ENCODE peak calls at places on chromosomes 2 and 18, in ten cellular contexts. N is HepG2, B is transverse colon, S is K562, E is tibial nerve, H is ovary, U is stomach, T is GM12878, X is sigmoid colon, J is upper lobe of left lung. L is an unnamed sample. For H3K36me3, the result is how much of the 10 kb centered on the place peaks cover.

GRCh38 chr18:46040747-46041104 is 31.3 kb downstream of the PSTPIP2 start:
- DNase-seq in J (no peak), U (no peak), T (no peak), E (no peak), N (no peak), S (no peak), B (no peak), X (no peak), H (no peak), L (no peak)

GRCh38 chr2:72681016-72681995 is 144.5 kb downstream of the EXOC6B start:
- DNase-seq in T (no peak), H (no peak), N (peak), E (no peak), X (no peak), B (no peak), J (no peak), U (no peak), S (no peak), L (no peak)

GRCh38 chr18:58776084-58776483 is 88.6 kb upstream of the ZNF532 start:
- DNase-seq in H (no peak), S (no peak), T (no peak), E (no peak), J (no peak), U (no peak), X (no peak), N (no peak), B (no peak), L (no peak)

GRCh38 chr2:226984461-226985226 is 148.8 kb downstream of the RHBDD1 start:
- DNase-seq in X (no peak), N (no peak), U (no peak), T (peak), H (no peak), S (no peak), E (no peak), B (no peak), J (no peak), L (no peak)

GRCh38 chr2:84314901-84315330 is 144.2 kb downstream of the SUCLG1 start:
- DNase-seq in U (peak), E (peak), N (peak), X (peak), H (no peak), S (peak), T (peak), J (peak), B (peak), L (peak)

GRCh38 chr2:186575302-186575701 is 14.6 kb upstream of the ITGAV start:
- DNase-seq in E (no peak), H (peak), U (no peak), J (peak), N (peak), X (no peak), T (no peak), S (peak), B (no peak), L (no peak)

GRCh38 chr2:28395334-28396061 is 2.8 kb downstream of the FOSL2 start:
- DNase-seq in J (peak), U (no peak), N (no peak), H (peak), T (no peak), X (peak), E (no peak), B (peak), S (no peak), L (peak)

GRCh38 chr2:187842978-187843847 is 289.0 kb upstream of the TFPI start:
- DNase-seq in X (no peak), J (no peak), N (peak), U (no peak), T (no peak), H (no peak), E (no peak), B (no peak), S (peak), L (no peak)

GRCh38 chr2:11498543-11499034 is 32.6 kb upstream of the E2F6 start:
- DNase-seq in X (peak), J (no peak), H (peak), U (peak), B (peak), E (peak), N (peak), T (peak), S (no peak), L (peak)

GRCh38 chr2:28809927-28810326 is 707 bp upstream of the SPDYA start:
- DNase-seq in B (no peak), J (no peak), H (no peak), U (no peak), N (no peak), E (no peak), X (no peak), T (no peak), S (no peak), L (no peak)

GRCh38 chr2:215904101-215904500 is 109.2 kb downstream of the MREG start:
- DNase-seq in B (no peak), H (no peak), N (no peak), E (no peak), U (no peak), T (no peak), S (no peak), X (no peak), J (no peak), L (no peak)

GRCh38 chr2:178386951-178387602 is 63.9 kb downstream of the PRKRA start:
- DNase-seq in E (no peak), U (no peak), H (no peak), X (no peak), N (no peak), T (no peak), J (no peak), B (no peak), S (no peak), L (no peak)

GRCh38 chr2:203822240-203822639 is 45.3 kb upstream of the CTLA4 start:
- DNase-seq in H (no peak), X (no peak), B (no peak), T (no peak), J (no peak), U (no peak), S (no peak), E (no peak), N (no peak), L (no peak)

GRCh38 chr2:221500501-221501209 is 71.4 kb downstream of the EPHA4 start:
- DNase-seq in T (no peak), J (no peak), E (no peak), S (no peak), X (no peak), H (no peak), N (no peak), B (no peak), U (no peak), L (no peak)

GRCh38 chr2:170816499-170817246 is at the start of gene GAD1:
- DNase-seq in E (peak), T (no peak), U (peak), S (peak), X (peak), J (peak), N (peak), H (peak), B (peak), L (peak)

GRCh38 chr2:176395273-176395854 is 126.1 kb downstream of the MTX2 start:
- DNase-seq in H (no peak), N (no peak), E (no peak), T (no peak), X (no peak), S (no peak), J (no peak), B (no peak), U (no peak), L (no peak)

GRCh38 chr2:71564361-71564760 is 111.0 kb downstream of the DYSF start:
- DNase-seq in U (no peak), S (no peak), J (no peak), X (no peak), E (no peak), T (no peak), B (no peak), N (no peak), H (no peak), L (no peak)

GRCh38 chr2:16726147-16726546 is 60.5 kb upstream of the CYRIA start:
- DNase-seq in U (no peak), J (no peak), B (no peak), X (no peak), T (no peak), S (no peak), H (no peak), E (no peak), N (no peak), L (no peak)
- TF ChIP-seq EP300 in U (no peak), J (no peak), B (no peak), X (no peak), T (no peak), S (no peak), H (no peak), E (no peak), N (no peak), L (no peak)

GRCh38 chr18:32096936-32097335 is 5.3 kb downstream of the RNF138 start:
- DNase-seq in B (no peak), S (no peak), N (no peak), E (no peak), J (no peak), U (no peak), X (no peak), H (no peak), T (no peak), L (no peak)

GRCh38 chr18:32093106-32093511 is 1.4 kb downstream of the RNF138 start:
- DNase-seq in N (peak), S (no peak), B (peak), X (peak), U (peak), T (no peak), E (no peak), H (peak), J (peak), L (peak)

GRCh38 chr18:32093523-32093922 is 1.8 kb downstream of the RNF138 start:
- DNase-seq in N (peak), U (no peak), T (no peak), X (no peak), J (no peak), S (peak), H (no peak), E (no peak), B (peak), L (no peak)

GRCh38 chr18:32095156-32095555 is 3.5 kb downstream of the RNF138 start:
- DNase-seq in N (no peak), S (no peak), U (no peak), T (no peak), B (no peak), X (no peak), E (no peak), H (no peak), J (no peak), L (no peak)

DNA sequence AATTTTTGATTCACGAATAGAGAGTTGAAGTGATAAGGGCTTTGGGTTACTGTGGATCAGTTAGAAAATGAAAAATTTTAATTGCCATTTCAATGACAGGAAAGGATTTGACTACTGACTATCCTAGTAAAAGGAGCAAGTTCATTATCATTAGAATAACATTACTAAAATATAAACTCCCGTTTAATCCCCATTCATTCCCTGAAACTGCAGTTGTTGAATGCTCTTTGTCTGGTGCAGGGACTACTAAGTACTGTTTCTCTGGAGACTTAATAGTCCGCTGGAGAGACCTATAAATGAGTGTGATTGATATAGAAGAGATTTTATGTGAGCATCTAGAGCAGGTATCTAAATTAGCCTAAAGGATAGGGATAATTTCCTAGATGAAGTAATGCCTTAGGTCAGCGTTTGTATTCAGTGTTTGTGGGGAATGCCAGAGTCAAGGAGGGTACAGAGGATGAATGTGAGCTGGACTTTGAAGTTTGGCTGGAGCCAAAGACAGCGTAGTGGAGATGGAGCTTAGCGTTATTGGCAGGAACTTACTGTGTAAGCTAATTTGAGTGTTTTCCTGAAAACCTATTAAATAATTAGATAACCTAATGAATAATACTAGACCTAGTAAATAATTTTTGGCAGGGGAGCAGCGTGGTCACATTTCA is 4.0 kb downstream of the RNF138 start:
- DNase-seq in J (no peak), S (no peak), H (no peak), X (no peak), N (peak), B (no peak), T (no peak), U (no peak), E (no peak), L (no peak)
- H3K36me3 ChIP-seq in J (under half), S (half or more), H (under half), X (under half), N (under half), B (under half), T (under half), U (under half), E (under half), L (under half)

GRCh38 chr18:11987527-11987926 is 6.2 kb downstream of the IMPA2 start:
- DNase-seq in N (no peak), E (no peak), S (no peak), H (no peak), J (no peak), B (no peak), U (no peak), X (peak), T (no peak), L (peak)

GRCh38 chr18:11983592-11983991 is 2.3 kb downstream of the IMPA2 start:
- DNase-seq in B (peak), U (no peak), E (no peak), N (peak), X (peak), J (peak), S (no peak), H (no peak), T (no peak), L (no peak)

GRCh38 chr18:11986061-11986460 is 4.8 kb downstream of the IMPA2 start:
- DNase-seq in X (peak), N (no peak), S (no peak), J (no peak), E (no peak), H (no peak), T (no peak), U (no peak), B (no peak), L (peak)

GRCh38 chr18:11984091-11984490 is 2.8 kb downstream of the IMPA2 start:
- DNase-seq in E (no peak), J (no peak), X (peak), N (no peak), U (no peak), H (no peak), S (no peak), T (no peak), B (no peak), L (peak)

GRCh38 chr18:11985532-11985931 is 4.2 kb downstream of the IMPA2 start:
- DNase-seq in H (no peak), U (no peak), S (no peak), N (no peak), T (no peak), B (no peak), E (no peak), X (peak), J (no peak), L (no peak)
- TF ChIP-seq POLR2A in H (no peak), U (no peak), S (no peak), N (no peak), T (no peak), B (no peak), E (no peak), X (no peak), J (no peak), L (no peak)

GRCh38 chr18:75926811-75927210 is 499.3 kb upstream of the SMIM21 start:
- DNase-seq in B (no peak), T (no peak), E (no peak), U (no peak), H (no peak), X (no peak), J (no peak), N (no peak), S (no peak), L (no peak)

GRCh38 chr18:75923169-75923568 is 495.7 kb upstream of the SMIM21 start:
- DNase-seq in N (no peak), S (no peak), H (peak), U (no peak), B (peak), T (no peak), E (peak), X (peak), J (peak), L (no peak)
- TF ChIP-seq EP300 in N (no peak), S (no peak), H (no peak), U (no peak), B (no peak), T (no peak), E (peak), X (no peak), J (no peak), L (no peak)

GRCh38 chr2:42284019-42284418 is 77.0 kb downstream of the COX7A2L start:
- DNase-seq in N (no peak), U (no peak), E (no peak), X (no peak), T (no peak), H (no peak), S (no peak), B (no peak), J (no peak), L (no peak)
- H3K36me3 ChIP-seq in N (half or more), U (half or more), E (under half), X (under half), T (under half), H (under half), S (under half), B (under half), J (under half), L (under half)

L was measured in suprapubic skin.